ENCODE peak calls at places on chromosome 3, in four cellular contexts. One of them, this sample, is unnamed.

GRCh38 chr3:49013738-49014660 is 4.4 kb downstream of the DALRD3 start:
- DNase-seq in T-helper 17 cell: peak
- DNase-seq in CD8-positive, alpha-beta memory T cell: no peak
- DNase-seq in lower leg skin: no peak
- DNase-seq in this sample: peak

GRCh38 chr3:71172176-71172575 is 411.4 kb downstream of the FOXP1 start:
- DNase-seq in CD8-positive, alpha-beta memory T cell: no peak
- DNase-seq in lower leg skin: no peak
- DNase-seq in T-helper 17 cell: no peak
- DNase-seq in this sample: no peak

GRCh38 chr3:102512734-102513518 is 78.1 kb downstream of the ZPLD1 start:
- DNase-seq in T-helper 17 cell: no peak
- DNase-seq in CD8-positive, alpha-beta memory T cell: no peak
- DNase-seq in lower leg skin: no peak
- DNase-seq in this sample: no peak

GRCh38 chr3:187996609-187997008 is 157.3 kb upstream of the LPP start:
- DNase-seq in T-helper 17 cell: no peak
- DNase-seq in lower leg skin: no peak
- DNase-seq in CD8-positive, alpha-beta memory T cell: no peak
- DNase-seq in this sample: no peak

GRCh38 chr3:100316656-100317069 is 17.9 kb upstream of the NIT2 start:
- DNase-seq in CD8-positive, alpha-beta memory T cell: peak
- DNase-seq in T-helper 17 cell: peak
- DNase-seq in lower leg skin: peak
- DNase-seq in this sample: no peak

GRCh38 chr3:134809412-134810051 is 14.5 kb downstream of the EPHB1 start:
- DNase-seq in CD8-positive, alpha-beta memory T cell: no peak
- DNase-seq in T-helper 17 cell: no peak
- DNase-seq in lower leg skin: peak
- DNase-seq in this sample: no peak

GRCh38 chr3:172159376-172159775 is 120.0 kb downstream of the FNDC3B start:
- DNase-seq in lower leg skin: no peak
- DNase-seq in CD8-positive, alpha-beta memory T cell: no peak
- DNase-seq in T-helper 17 cell: no peak
- DNase-seq in this sample: no peak

GRCh38 chr3:151537751-151538150 is 76.9 kb upstream of the IGSF10 start:
- DNase-seq in lower leg skin: no peak
- DNase-seq in T-helper 17 cell: no peak
- DNase-seq in CD8-positive, alpha-beta memory T cell: no peak
- DNase-seq in this sample: no peak

GRCh38 chr3:121477589-121477988 is 68.2 kb downstream of the POLQ start:
- DNase-seq in CD8-positive, alpha-beta memory T cell: no peak
- DNase-seq in lower leg skin: no peak
- DNase-seq in T-helper 17 cell: no peak
- DNase-seq in this sample: no peak

GRCh38 chr3:175729466-175729865 is 870.3 kb downstream of the NAALADL2 start:
- DNase-seq in lower leg skin: no peak
- DNase-seq in T-helper 17 cell: no peak
- DNase-seq in CD8-positive, alpha-beta memory T cell: no peak
- DNase-seq in this sample: no peak

GRCh38 chr3:186280737-186281136 is 81.3 kb downstream of the DGKG start:
- DNase-seq in T-helper 17 cell: no peak
- DNase-seq in lower leg skin: no peak
- DNase-seq in CD8-positive, alpha-beta memory T cell: no peak
- DNase-seq in this sample: no peak